ENCODE peak calls at places on chromosomes 16 and 17, in eight cellular contexts. S is A549, F is spleen, W is IMR-90, H is tibial nerve, T is adrenal gland, R is Peyer's patch, K is suprapubic skin. E is an unnamed sample. For H3K4me1, the result is how much of the 10 kb centered on the place peaks cover.

GRCh38 chr16:15576960-15577958 is 65.7 kb downstream of the MARF1 start:
- DNase-seq in H (no peak), R (no peak), S (no peak), K (no peak), W (no peak), T (no peak), F (no peak), E (no peak)

GRCh38 chr16:370980-371728 is 816 bp upstream of the MRPL28 start:
- DNase-seq in T (no peak), S (no peak), F (peak), R (no peak), K (peak), W (no peak), H (no peak), E (no peak)

GRCh38 chr17:79997004-79997673 is 38.5 kb downstream of the TBC1D16 start:
- DNase-seq in R (peak), K (no peak), F (peak), S (no peak), T (peak), W (no peak), H (no peak), E (no peak)

GRCh38 chr17:54220829-54221228 is 398.1 kb downstream of the KIF2B start:
- DNase-seq in S (no peak), F (no peak), T (no peak), W (no peak), K (no peak), R (no peak), H (no peak), E (no peak)

GRCh38 chr17:78652024-78652423 is 74.8 kb upstream of the DNAH17 start:
- DNase-seq in H (no peak), F (no peak), T (no peak), S (no peak), W (no peak), K (no peak), R (no peak), E (no peak)

GRCh38 chr16:72791786-72792185 is 256.1 kb downstream of the ZFHX3 start:
- DNase-seq in F (no peak), W (no peak), T (no peak), R (no peak), S (no peak), H (no peak), K (no peak), E (no peak)

GRCh38 chr16:17230932-17231581 is 239.7 kb downstream of the XYLT1 start:
- DNase-seq in H (no peak), S (no peak), F (no peak), T (no peak), W (no peak), K (no peak), R (no peak), E (no peak)

GRCh38 chr17:72223816-72224215 is 103.0 kb downstream of the SOX9 start:
- DNase-seq in S (no peak), W (no peak), F (no peak), K (no peak), H (no peak), R (no peak), T (no peak), E (no peak)

GRCh38 chr17:37792787-37793186 is 47.9 kb upstream of the HNF1B start:
- DNase-seq in F (no peak), W (peak), R (no peak), K (no peak), H (no peak), T (no peak), S (no peak), E (no peak)

GRCh38 chr16:73711441-73712080 is 585.1 kb upstream of the PSMD7 start:
- DNase-seq in H (no peak), W (no peak), S (no peak), T (no peak), R (no peak), F (no peak), K (no peak), E (no peak)

GRCh38 chr16:49837673-49838360 is 18.1 kb downstream of the ZNF423 start:
- DNase-seq in H (no peak), T (no peak), F (no peak), S (no peak), W (no peak), R (no peak), K (no peak), E (no peak)

GRCh38 chr17:948284-948852 is 31.2 kb downstream of the NXN start:
- DNase-seq in T (no peak), W (no peak), F (no peak), H (no peak), R (no peak), S (no peak), K (no peak), E (no peak)

GRCh38 chr17:72386619-72387237 is 265.9 kb downstream of the SOX9 start:
- DNase-seq in R (no peak), S (no peak), H (no peak), W (no peak), T (no peak), K (no peak), F (no peak), E (no peak)

GRCh38 chr16:35908942-35909341 is 2449.5 kb downstream of the TP53TG3F start:
- DNase-seq in R (no peak), W (no peak), T (no peak), S (no peak), F (no peak), H (no peak), K (no peak), E (no peak)

GRCh38 chr17:19540706-19541370 is 7.2 kb downstream of the SLC47A1 start:
- DNase-seq in H (no peak), F (no peak), R (no peak), K (no peak), W (no peak), T (no peak), S (no peak), E (no peak)

GRCh38 chr17:64491034-64491860 is 5.6 kb downstream of the POLG2 start:
- DNase-seq in T (no peak), W (peak), S (no peak), K (no peak), R (no peak), F (no peak), H (no peak), E (no peak)

GRCh38 chr16:87963400-87963799 is 12.2 kb downstream of the BANP start:
- DNase-seq in W (peak), K (no peak), S (no peak), T (no peak), H (no peak), F (no peak), R (no peak), E (no peak)

GRCh38 chr17:29615048-29615385 is 7.7 kb downstream of the CORO6 start:
- DNase-seq in S (no peak), H (no peak), T (no peak), F (peak), K (peak), R (peak), W (no peak), E (no peak)
- H3K4me3 ChIP-seq in S (no peak), H (peak), T (peak), F (peak), K (peak), R (peak), W (no peak), E (no peak)

GRCh38 chr17:16444258-16444886 is 29.0 kb downstream of the TRPV2 start:
- DNase-seq in K (no peak), H (no peak), R (no peak), T (peak), S (no peak), W (no peak), F (no peak), E (no peak)

GRCh38 chr17:16448490-16448889 is 33.1 kb downstream of the TRPV2 start:
- DNase-seq in K (no peak), W (no peak), R (no peak), S (no peak), F (no peak), T (no peak), H (no peak), E (no peak)

GRCh38 chr17:16449121-16449570 is 33.8 kb downstream of the TRPV2 start:
- DNase-seq in R (no peak), H (no peak), T (no peak), S (no peak), W (peak), F (no peak), K (no peak), E (no peak)

GRCh38 chr17:16447676-16448075 is 32.3 kb downstream of the TRPV2 start:
- DNase-seq in F (no peak), K (no peak), R (no peak), T (no peak), S (no peak), H (no peak), W (no peak), E (no peak)

GRCh38 chr17:16446338-16446983 is 31.1 kb downstream of the TRPV2 start:
- DNase-seq in T (no peak), H (no peak), W (no peak), K (no peak), R (no peak), S (no peak), F (no peak), E (no peak)
- TF ChIP-seq POLR2A in T (no peak), H (no peak), W (no peak), K (no peak), R (no peak), S (no peak), F (no peak), E (no peak)

GRCh38 chr16:89383095-89384003 is 107.0 kb downstream of the ANKRD11 start:
- DNase-seq in W (peak), F (no peak), R (no peak), H (no peak), K (no peak), T (peak), S (no peak), E (no peak)
- H3K4me1 ChIP-seq in W (under half), F (half or more), R (under half), H (under half), K (half or more), T (under half), S (under half), E (under half)

GRCh38 chr16:48444574-48444973 is 59.4 kb upstream of the SIAH1 start:
- DNase-seq in H (no peak), S (peak), W (peak), T (peak), K (no peak), R (no peak), F (no peak), E (no peak)
- H3K4me3 ChIP-seq in H (no peak), S (no peak), W (no peak), T (no peak), K (no peak), R (no peak), F (no peak), E (no peak)

GRCh38 chr16:30183961-30184429 is 593 bp downstream of the CORO1A start:
- DNase-seq in H (no peak), W (no peak), R (peak), K (peak), S (no peak), T (peak), F (peak), E (no peak)

GRCh38 chr16:30185683-30186421 is 2.5 kb downstream of the CORO1A start:
- DNase-seq in H (no peak), S (no peak), F (peak), T (peak), W (no peak), R (peak), K (peak), E (no peak)

GRCh38 chr16:30184430-30185140 is 1.2 kb downstream of the CORO1A start:
- DNase-seq in H (no peak), K (peak), T (peak), F (peak), S (no peak), W (no peak), R (peak), E (peak)

GRCh38 chr16:30186444-30186781 is 3.0 kb downstream of the CORO1A start:
- DNase-seq in W (no peak), S (no peak), F (no peak), R (no peak), K (no peak), T (no peak), H (no peak), E (no peak)

GRCh38 chr16:30185141-30185682 is 1.8 kb downstream of the CORO1A start:
- DNase-seq in R (peak), F (peak), H (no peak), S (no peak), W (no peak), T (peak), K (no peak), E (no peak)
- TF ChIP-seq POLR2A in R (no peak), F (no peak), H (no peak), S (no peak), W (no peak), T (no peak), K (no peak), E (no peak)

E was measured in ovary.